ENCODE peak calls at places on chromosomes 2 and 18, in four cellular contexts. C, J, O and Z are unnamed samples.

GRCh38 chr2:10202136-10202535 is 79.6 kb downstream of the RRM2 start:
- DNase-seq in C (no peak), O (no peak), J (peak), Z (no peak)

GRCh38 chr2:239318790-239319189 is 82.0 kb downstream of the HDAC4 start:
- DNase-seq in C (no peak), O (peak), J (no peak), Z (no peak)

GRCh38 chr2:183112575-183112974 is 11.7 kb upstream of the NUP35 start:
- DNase-seq in O (no peak), J (peak), C (no peak), Z (no peak)

GRCh38 chr2:76314621-76315020 is 603.9 kb upstream of the GCFC2 start:
- DNase-seq in C (no peak), J (no peak), O (no peak), Z (no peak)

GRCh38 chr18:23819005-23819404 is 129.8 kb downstream of the LAMA3 start:
- DNase-seq in O (no peak), J (no peak), C (no peak), Z (no peak)

GRCh38 chr2:64404002-64404731 is 49.8 kb upstream of the LGALSL start:
- DNase-seq in C (peak), J (peak), O (peak), Z (no peak)

GRCh38 chr2:235577404-235578330 is 83.8 kb downstream of the AGAP1 start:
- DNase-seq in O (no peak), J (peak), C (no peak), Z (no peak)

GRCh38 chr2:200765139-200765951 is 46.4 kb upstream of the BZW1 start:
- DNase-seq in J (peak), O (no peak), C (no peak), Z (no peak)

GRCh38 chr2:27992787-27993747 is 102.5 kb downstream of the BABAM2 start:
- DNase-seq in O (no peak), C (no peak), J (peak), Z (no peak)

GRCh38 chr2:15894459-15895144 is 45.7 kb upstream of the MYCN start:
- DNase-seq in J (no peak), C (no peak), O (no peak), Z (no peak)

GRCh38 chr2:42812899-42813479 is 20.6 kb upstream of the HAAO start:
- DNase-seq in O (no peak), C (no peak), J (no peak), Z (no peak)

GRCh38 chr2:25512707-25513106 is 160.7 kb downstream of the DTNB start:
- DNase-seq in J (peak), O (no peak), C (no peak), Z (no peak)

GRCh38 chr2:242015366-242016065 is 146.0 kb downstream of the RTP5 start:
- DNase-seq in O (peak), J (no peak), C (no peak), Z (no peak)

GRCh38 chr2:178723786-178724346 is 83.4 kb downstream of the TTN start:
- DNase-seq in O (no peak), J (peak), C (no peak), Z (no peak)

GRCh38 chr2:70643715-70644114 is 90.1 kb upstream of the TGFA start:
- DNase-seq in C (peak), J (no peak), O (peak), Z (no peak)
- TF ChIP-seq CTCF in C (peak), J (peak), O (peak), Z (peak)

GRCh38 chr2:8662239-8662879 is 19.5 kb upstream of the ID2 start:
- DNase-seq in C (no peak), O (no peak), J (peak), Z (no peak)
- TF ChIP-seq CTCF in C (no peak), O (no peak), J (peak), Z (no peak)

GRCh38 chr2:30146337-30147195 is at the start of gene YPEL5:
- DNase-seq in C (peak), J (peak), O (peak), Z (peak)

GRCh38 chr2:30149513-30149912 is 2.7 kb downstream of the YPEL5 start:
- DNase-seq in O (peak), C (peak), J (peak), Z (no peak)

GRCh38 chr2:30147196-30147714 is 448 bp downstream of the YPEL5 start:
- DNase-seq in J (no peak), C (peak), O (no peak), Z (no peak)

GRCh38 chr2:30148850-30149249 is 2.0 kb downstream of the YPEL5 start:
- DNase-seq in O (peak), J (no peak), C (no peak), Z (no peak)

GRCh38 chr2:30147715-30148611 is 1.2 kb downstream of the YPEL5 start:
- DNase-seq in O (peak), J (peak), C (peak), Z (peak)
- TF ChIP-seq CTCF in O (peak), J (no peak), C (peak), Z (peak)

DNA sequence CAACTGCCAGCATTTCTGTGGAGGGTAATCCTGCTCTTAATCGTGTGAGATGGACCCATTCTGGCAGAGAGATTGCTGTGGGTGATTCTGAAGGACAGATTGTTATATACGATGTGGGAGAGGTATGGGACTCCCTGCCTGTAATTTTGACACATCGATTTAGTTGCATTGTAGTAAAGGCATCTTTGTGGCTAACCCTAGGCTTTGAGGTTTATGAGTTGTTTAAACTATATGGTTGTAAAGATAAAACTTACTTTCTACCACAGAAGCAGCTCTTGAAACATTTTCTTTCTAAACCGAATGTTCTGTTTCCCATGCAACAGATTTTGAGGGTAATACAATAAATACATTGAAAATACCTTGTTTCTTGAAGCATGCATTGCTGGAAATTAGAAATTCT is 58.5 kb downstream of the DYNC1I2 start:
- DNase-seq in O (no peak), J (no peak), C (no peak), Z (no peak)
- TF ChIP-seq CTCF in O (no peak), J (no peak), C (no peak), Z (no peak)